ENCODE peak calls at places on chromosomes 1 and 21, in four cellular contexts. P is breast epithelium, L is neural progenitor cell, M is GM12865. J is an unnamed sample.

GRCh38 chr1:115982399-115982798 is 6.1 kb downstream of the SLC22A15 start:
- DNase-seq in P (no peak), L (no peak), M (no peak), J (peak)

GRCh38 chr21:45870421-45870820 is 111.1 kb upstream of the COL6A1 start:
- DNase-seq in P (peak), L (no peak), M (no peak), J (no peak)

GRCh38 chr1:221315330-221315729 is 426.6 kb downstream of the DUSP10 start:
- DNase-seq in P (no peak), L (no peak), M (no peak), J (no peak)

GRCh38 chr1:1842360-1843146 is 48.3 kb downstream of the GNB1 start:
- DNase-seq in P (no peak), L (no peak), M (peak), J (no peak)

GRCh38 chr21:36750579-36750959 is 51.7 kb downstream of the SIM2 start:
- DNase-seq in P (no peak), L (no peak), M (no peak), J (no peak)

GRCh38 chr1:220803401-220804201 is 16.9 kb downstream of the MTARC1 start:
- DNase-seq in P (no peak), L (peak), M (peak), J (no peak)

GRCh38 chr1:11563560-11564069 is 84.7 kb downstream of the DISP3 start:
- DNase-seq in P (no peak), L (peak), M (peak), J (peak)

GRCh38 chr21:38139380-38140168 is 117.2 kb upstream of the KCNJ15 start:
- DNase-seq in P (no peak), L (no peak), M (no peak), J (no peak)

GRCh38 chr21:41865002-41865777 is 14.0 kb downstream of the PRDM15 start:
- DNase-seq in P (peak), L (no peak), M (peak), J (no peak)

GRCh38 chr21:21688877-21689276 is 690.7 kb downstream of the NCAM2 start:
- DNase-seq in P (no peak), L (peak), M (no peak), J (no peak)

GRCh38 chr1:69400128-69400527 is 167.6 kb upstream of the LRRC7 start:
- DNase-seq in P (no peak), L (no peak), M (no peak), J (no peak)

GRCh38 chr1:55712148-55712547 is 497.0 kb upstream of the USP24 start:
- DNase-seq in P (no peak), L (no peak), M (no peak), J (no peak)

GRCh38 chr1:68409426-68409825 is 40.3 kb downstream of the RPE65 start:
- DNase-seq in P (no peak), L (no peak), M (no peak), J (no peak)

GRCh38 chr1:54764132-54764921 is at the start of gene PARS2:
- DNase-seq in P (peak), L (peak), M (peak), J (peak)

GRCh38 chr21:26813426-26813998 is 31.7 kb downstream of the ADAMTS1 start:
- DNase-seq in P (no peak), L (no peak), M (no peak), J (no peak)

GRCh38 chr1:3642921-3643675 is 6.8 kb downstream of the WRAP73 start:
- DNase-seq in P (peak), L (no peak), M (no peak), J (no peak)

GRCh38 chr1:248787430-248787829 is 31.9 kb upstream of the LYPD8 start:
- DNase-seq in P (no peak), L (no peak), M (peak), J (no peak)

GRCh38 chr1:61448934-61449368 is 276.0 kb downstream of the TM2D1 start:
- DNase-seq in P (no peak), L (no peak), M (no peak), J (no peak)

GRCh38 chr1:167161242-167161641 is 59.4 kb upstream of the POU2F1 start:
- DNase-seq in P (no peak), L (no peak), M (no peak), J (no peak)

GRCh38 chr1:154176341-154176740 is 15.6 kb downstream of the TPM3 start:
- DNase-seq in P (no peak), L (no peak), M (no peak), J (no peak)

GRCh38 chr1:206864939-206865671 is at the start of gene IL20:
- DNase-seq in P (peak), L (peak), M (peak), J (peak)

GRCh38 chr1:42753070-42753469 is 13.0 kb upstream of the CLDN19 start:
- DNase-seq in P (no peak), L (no peak), M (no peak), J (no peak)

GRCh38 chr1:221832151-221832550 is 90.3 kb upstream of the DUSP10 start:
- DNase-seq in P (no peak), L (no peak), M (no peak), J (no peak)

GRCh38 chr1:29236993-29237905 is 927 bp downstream of the PTPRU start:
- DNase-seq in P (no peak), L (peak), M (no peak), J (peak)

GRCh38 chr1:201646623-201647022 is 107.7 kb downstream of the NAV1 start:
- DNase-seq in P (no peak), L (no peak), M (no peak), J (no peak)

GRCh38 chr1:165287781-165288180 is 68.7 kb downstream of the LMX1A start:
- DNase-seq in P (no peak), L (no peak), M (no peak), J (no peak)

GRCh38 chr1:83998205-83998598 is 730 bp downstream of the TTLL7 start:
- DNase-seq in P (no peak), L (no peak), M (no peak), J (no peak)

GRCh38 chr1:83996621-83997020 is 2.3 kb downstream of the TTLL7 start:
- DNase-seq in P (no peak), L (no peak), M (no peak), J (no peak)

GRCh38 chr1:83994111-83994510 is 4.8 kb downstream of the TTLL7 start:
- DNase-seq in P (no peak), L (no peak), M (no peak), J (no peak)

GRCh38 chr1:83995649-83996048 is 3.3 kb downstream of the TTLL7 start:
- DNase-seq in P (no peak), L (no peak), M (no peak), J (no peak)

DNA sequence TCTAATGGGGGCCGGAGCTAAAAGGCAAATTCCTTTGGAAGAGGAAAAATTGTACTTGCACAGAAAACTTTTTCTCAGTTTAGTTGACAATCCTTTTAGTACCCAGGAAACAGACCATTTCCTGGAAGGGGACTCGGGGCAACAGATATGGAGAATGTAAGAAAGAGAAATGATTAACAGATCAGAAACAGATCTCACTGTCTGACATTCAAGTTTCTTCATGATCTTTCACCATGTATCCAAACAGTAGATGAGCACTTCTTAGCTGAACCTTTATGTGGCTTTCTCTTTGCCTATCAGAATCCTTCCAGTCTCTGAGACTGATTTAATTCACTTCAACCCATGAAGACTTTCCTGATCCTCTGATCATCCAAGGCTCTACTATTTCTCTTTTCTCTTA is 2.8 kb downstream of the TTLL7 start:
- DNase-seq in P (no peak), L (no peak), M (no peak), J (no peak)
- TF ChIP-seq CTCF in P (no peak), L (no peak), M (no peak), J (no peak)

GRCh38 chr1:15386128-15386824 is 23.4 kb upstream of the EFHD2 start:
- DNase-seq in P (no peak), L (peak), M (peak), J (no peak)
- H3K4me3 ChIP-seq in P (peak), L (peak), M (no peak), J (no peak)

GRCh38 chr1:205496661-205497060 is 7.8 kb upstream of the CDK18 start:
- DNase-seq in P (no peak), L (no peak), M (no peak), J (no peak)
- TF ChIP-seq CTCF in P (no peak), L (no peak), M (no peak), J (no peak)

DNA sequence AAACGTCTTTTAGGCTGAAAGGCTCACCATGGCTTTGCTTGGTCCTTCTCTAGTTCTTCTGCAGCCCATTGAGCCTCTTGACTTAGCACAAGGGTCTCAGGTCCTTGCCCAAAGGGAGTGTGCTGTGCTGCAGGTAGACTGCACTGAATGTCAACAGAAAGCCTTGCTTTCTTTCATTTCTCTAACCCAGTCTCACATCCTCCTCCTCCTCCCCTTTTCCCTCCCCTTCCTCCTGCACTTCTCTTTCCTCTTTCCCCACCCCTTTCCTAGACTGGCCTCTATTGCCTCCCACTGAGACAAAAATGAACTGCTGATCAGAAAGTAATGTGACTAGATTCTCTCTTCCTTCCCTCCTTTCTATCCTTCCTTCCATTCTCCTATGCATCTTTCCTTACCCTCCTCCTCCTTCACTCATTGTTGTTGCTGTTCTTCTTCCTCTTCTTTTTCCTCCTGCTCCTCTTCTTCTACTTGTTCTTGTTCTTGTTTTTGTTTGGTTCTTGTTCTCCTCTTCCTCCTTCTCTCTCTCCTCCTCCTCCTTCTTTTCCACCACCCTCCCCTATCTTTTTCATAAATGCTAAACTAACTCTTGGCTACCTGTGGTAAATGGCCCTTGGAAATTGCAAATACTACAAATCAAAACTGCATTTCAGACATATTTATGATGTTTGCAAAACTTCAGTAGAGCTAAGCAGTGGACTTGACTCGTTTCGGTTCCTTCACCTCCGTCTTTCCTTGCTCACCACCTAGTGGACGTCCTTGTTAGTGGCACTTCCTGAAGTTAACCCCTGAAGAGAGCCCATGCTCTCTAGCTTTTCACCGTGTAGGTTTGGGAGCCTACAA is at the start of gene SELL:
- DNase-seq in P (no peak), L (peak), M (peak), J (peak)
- H3K4me3 ChIP-seq in P (peak), L (no peak), M (peak), J (no peak)

GRCh38 chr1:47423872-47424271 is 7.8 kb downstream of the FOXE3 start:
- DNase-seq in P (no peak), L (no peak), M (no peak), J (no peak)

GRCh38 chr1:47418681-47419272 is 2.7 kb downstream of the FOXE3 start:
- DNase-seq in P (no peak), L (no peak), M (no peak), J (no peak)

GRCh38 chr1:47420547-47420946 is 4.5 kb downstream of the FOXE3 start:
- DNase-seq in P (no peak), L (no peak), M (no peak), J (no peak)

GRCh38 chr1:47424336-47424982 is 8.4 kb downstream of the FOXE3 start:
- DNase-seq in P (no peak), L (peak), M (no peak), J (no peak)
- TF ChIP-seq CTCF in P (no peak), L (peak), M (peak), J (peak)

GRCh38 chr1:113886417-113887391 is 677 bp downstream of the BCL2L15 start:
- DNase-seq in P (no peak), L (no peak), M (no peak), J (no peak)
- H3K4me3 ChIP-seq in P (no peak), L (no peak), M (no peak), J (no peak)

GRCh38 chr1:245317253-245317652 is 162.5 kb downstream of the KIF26B start:
- DNase-seq in P (no peak), L (peak), M (no peak), J (no peak)

GRCh38 chr1:245326396-245326795 is 171.6 kb downstream of the KIF26B start:
- DNase-seq in P (no peak), L (no peak), M (no peak), J (no peak)

GRCh38 chr1:245327842-245328241 is 173.1 kb downstream of the KIF26B start:
- DNase-seq in P (no peak), L (no peak), M (no peak), J (no peak)

GRCh38 chr1:245319161-245319560 is 164.4 kb downstream of the KIF26B start:
- DNase-seq in P (no peak), L (no peak), M (no peak), J (no peak)

GRCh38 chr1:245322673-245323072 is 167.9 kb downstream of the KIF26B start:
- DNase-seq in P (no peak), L (no peak), M (no peak), J (no peak)
- TF ChIP-seq CTCF in P (no peak), L (no peak), M (no peak), J (no peak)

GRCh38 chr1:8419172-8419571 is 101.3 kb downstream of the SLC45A1 start:
- DNase-seq in P (no peak), L (peak), M (no peak), J (no peak)
- H3K4me3 ChIP-seq in P (peak), L (peak), M (no peak), J (no peak)

GRCh38 chr1:156508955-156509234 is 8.3 kb upstream of the MEF2D start:
- DNase-seq in P (no peak), L (no peak), M (no peak), J (no peak)

GRCh38 chr1:156513189-156513588 is 12.6 kb upstream of the MEF2D start:
- DNase-seq in P (no peak), L (no peak), M (no peak), J (no peak)

GRCh38 chr1:156509424-156510035 is 9.0 kb upstream of the MEF2D start:
- DNase-seq in P (no peak), L (no peak), M (no peak), J (no peak)

GRCh38 chr1:156510709-156511108 is 10.1 kb upstream of the MEF2D start:
- DNase-seq in P (peak), L (no peak), M (no peak), J (no peak)

GRCh38 chr1:156511656-156512055 is 11.1 kb upstream of the MEF2D start:
- DNase-seq in P (no peak), L (no peak), M (peak), J (no peak)
- TF ChIP-seq CTCF in P (no peak), L (no peak), M (no peak), J (no peak)